ENCODE peak calls at places on chromosomes 2 and 18, in five cellular contexts. L, J, A, O and Z are unnamed samples. For H3K27me3, the result is how much of the 10 kb centered on the place peaks cover.

GRCh38 chr2:231672617-231673347 is 35.5 kb upstream of the PTMA start:
- DNase-seq in L (peak), J (peak), A (peak), O (no peak), Z (no peak)

GRCh38 chr2:223976635-223977226 is 19.5 kb downstream of the MRPL44 start:
- DNase-seq in L (no peak), J (peak), A (no peak), O (no peak), Z (no peak)

GRCh38 chr18:58454406-58455061 is 174.4 kb downstream of the ALPK2 start:
- DNase-seq in L (no peak), J (peak), A (no peak), O (no peak), Z (no peak)

GRCh38 chr2:24015562-24016375 is 5.9 kb downstream of the MFSD2B start:
- DNase-seq in L (no peak), J (peak), A (no peak), O (peak), Z (no peak)

GRCh38 chr2:43269074-43269572 is 42.7 kb upstream of the ZFP36L2 start:
- DNase-seq in L (peak), J (peak), A (peak), O (peak), Z (no peak)

GRCh38 chr2:222561817-222562424 is 94.0 kb downstream of the FARSB start:
- DNase-seq in L (no peak), J (peak), A (peak), O (no peak), Z (peak)

GRCh38 chr2:41935806-41936205 is 112.0 kb upstream of the PKDCC start:
- DNase-seq in L (no peak), J (peak), A (no peak), O (no peak), Z (no peak)

GRCh38 chr2:181751266-181752030 is 71.1 kb upstream of the NEUROD1 start:
- DNase-seq in L (no peak), J (no peak), A (no peak), O (no peak), Z (no peak)

GRCh38 chr2:99597616-99598015 is 107.8 kb upstream of the REV1 start:
- DNase-seq in L (no peak), J (peak), A (no peak), O (no peak), Z (no peak)

GRCh38 chr2:218438601-218439000 is 19.7 kb downstream of the VIL1 start:
- DNase-seq in L (no peak), J (no peak), A (no peak), O (no peak), Z (no peak)

GRCh38 chr2:56372071-56372656 is 188.4 kb downstream of the CCDC85A start:
- DNase-seq in L (no peak), J (peak), A (no peak), O (no peak), Z (no peak)

GRCh38 chr2:20326163-20326780 is 24.4 kb downstream of the PUM2 start:
- DNase-seq in L (no peak), J (peak), A (peak), O (no peak), Z (peak)

GRCh38 chr2:43399515-43400245 is 173.3 kb upstream of the ZFP36L2 start:
- DNase-seq in L (no peak), J (peak), A (no peak), O (peak), Z (no peak)

GRCh38 chr2:29916571-29916970 is 4.8 kb downstream of the ALK start:
- DNase-seq in L (no peak), J (no peak), A (no peak), O (no peak), Z (no peak)

GRCh38 chr2:118032169-118033013 is 18.5 kb upstream of the CCDC93 start:
- DNase-seq in L (no peak), J (peak), A (peak), O (no peak), Z (peak)

GRCh38 chr18:30763913-30764350 is 278.6 kb downstream of the DSC3 start:
- DNase-seq in L (no peak), J (no peak), A (no peak), O (no peak), Z (no peak)

GRCh38 chr2:53787255-53787910 is 539 bp downstream of the ERLEC1 start:
- DNase-seq in L (no peak), J (peak), A (no peak), O (no peak), Z (no peak)

GRCh38 chr2:168639501-168639900 is 162.9 kb upstream of the NOSTRIN start:
- DNase-seq in L (no peak), J (peak), A (peak), O (peak), Z (peak)

GRCh38 chr2:134232868-134233732 is 20.8 kb upstream of the MGAT5 start:
- DNase-seq in L (no peak), J (peak), A (no peak), O (no peak), Z (no peak)

GRCh38 chr2:42368817-42369550 is 8.0 kb upstream of the COX7A2L start:
- DNase-seq in L (no peak), J (no peak), A (peak), O (no peak), Z (peak)

GRCh38 chr2:222568866-222569265 is 87.0 kb downstream of the FARSB start:
- DNase-seq in L (no peak), J (peak), A (no peak), O (no peak), Z (peak)

GRCh38 chr18:657998-658946 is 819 bp downstream of the TYMS start:
- DNase-seq in L (peak), J (peak), A (peak), O (peak), Z (peak)

GRCh38 chr2:134391751-134392160 is 137.9 kb downstream of the MGAT5 start:
- DNase-seq in L (no peak), J (peak), A (peak), O (no peak), Z (no peak)

GRCh38 chr2:46145017-46145416 is 152.2 kb upstream of the EPAS1 start:
- DNase-seq in L (no peak), J (no peak), A (no peak), O (no peak), Z (no peak)

GRCh38 chr2:65382776-65383357 is 49.5 kb downstream of the SPRED2 start:
- DNase-seq in L (peak), J (peak), A (peak), O (peak), Z (peak)

GRCh38 chr2:122112633-122113032 is 357.2 kb downstream of the TSN start:
- DNase-seq in L (no peak), J (no peak), A (no peak), O (no peak), Z (no peak)

GRCh38 chr2:224793961-224794360 is 77.8 kb upstream of the CCDC195 start:
- DNase-seq in L (no peak), J (peak), A (no peak), O (peak), Z (no peak)

GRCh38 chr18:24544141-24544498 is 83.7 kb downstream of the HRH4 start:
- DNase-seq in L (no peak), J (no peak), A (no peak), O (no peak), Z (no peak)

GRCh38 chr2:98538280-98539041 is 69.9 kb downstream of the COA5 start:
- DNase-seq in L (no peak), J (peak), A (no peak), O (no peak), Z (no peak)

GRCh38 chr2:72289283-72289682 is 141.6 kb upstream of the CYP26B1 start:
- DNase-seq in L (no peak), J (peak), A (no peak), O (no peak), Z (no peak)

GRCh38 chr2:231670892-231671616 is 37.3 kb upstream of the PTMA start:
- DNase-seq in L (no peak), J (no peak), A (peak), O (no peak), Z (no peak)

GRCh38 chr18:38940863-38941531 is 1375.4 kb upstream of the CELF4 start:
- DNase-seq in L (no peak), J (peak), A (no peak), O (no peak), Z (no peak)

GRCh38 chr18:78978336-78979057 is 1.1 kb upstream of the SALL3 start:
- DNase-seq in L (no peak), J (peak), A (no peak), O (no peak), Z (no peak)

GRCh38 chr2:237441605-237442004 is 27.6 kb upstream of the COL6A3 start:
- DNase-seq in L (no peak), J (peak), A (no peak), O (no peak), Z (no peak)

GRCh38 chr2:112199188-112199587 is 55.7 kb downstream of the ZC3H8 start:
- DNase-seq in L (no peak), J (no peak), A (no peak), O (no peak), Z (no peak)

GRCh38 chr2:112201706-112202430 is 53.0 kb downstream of the ZC3H8 start:
- DNase-seq in L (no peak), J (no peak), A (no peak), O (no peak), Z (no peak)

GRCh38 chr2:112198780-112199179 is 56.1 kb downstream of the ZC3H8 start:
- DNase-seq in L (no peak), J (no peak), A (no peak), O (peak), Z (no peak)

GRCh38 chr2:112204411-112204810 is 50.4 kb downstream of the ZC3H8 start:
- DNase-seq in L (no peak), J (peak), A (no peak), O (no peak), Z (no peak)
- H3K27me3 ChIP-seq in L (under half), J (under half), A (under half), O (under half), Z (under half)

GRCh38 chr2:219998714-219999227 is 371.3 kb downstream of the SLC4A3 start:
- DNase-seq in L (no peak), J (no peak), A (no peak), O (no peak), Z (no peak)
- TF ChIP-seq CTCF in L (no peak), J (no peak), A (no peak), O (peak), Z (no peak)

GRCh38 chr18:9380101-9380500 is 45.5 kb downstream of the TWSG1 start:
- DNase-seq in L (no peak), J (peak), A (no peak), O (peak), Z (no peak)

GRCh38 chr18:9380571-9381390 is 46.2 kb downstream of the TWSG1 start:
- DNase-seq in L (no peak), J (peak), A (no peak), O (peak), Z (no peak)

GRCh38 chr18:9379118-9379517 is 44.5 kb downstream of the TWSG1 start:
- DNase-seq in L (no peak), J (no peak), A (no peak), O (no peak), Z (no peak)
- H3K27me3 ChIP-seq in L (under half), J (under half), A (under half), O (under half), Z (under half)

GRCh38 chr2:74546004-74546403 is 7.7 kb downstream of the LOXL3 start:
- DNase-seq in L (no peak), J (no peak), A (no peak), O (no peak), Z (no peak)

GRCh38 chr2:74542978-74543377 is 10.8 kb downstream of the LOXL3 start:
- DNase-seq in L (no peak), J (no peak), A (no peak), O (no peak), Z (no peak)

GRCh38 chr2:74548285-74548918 is 5.3 kb downstream of the LOXL3 start:
- DNase-seq in L (no peak), J (no peak), A (no peak), O (no peak), Z (no peak)

GRCh38 chr2:74540291-74540690 is 10.6 kb downstream of the HTRA2 start:
- DNase-seq in L (no peak), J (no peak), A (no peak), O (no peak), Z (no peak)

DNA sequence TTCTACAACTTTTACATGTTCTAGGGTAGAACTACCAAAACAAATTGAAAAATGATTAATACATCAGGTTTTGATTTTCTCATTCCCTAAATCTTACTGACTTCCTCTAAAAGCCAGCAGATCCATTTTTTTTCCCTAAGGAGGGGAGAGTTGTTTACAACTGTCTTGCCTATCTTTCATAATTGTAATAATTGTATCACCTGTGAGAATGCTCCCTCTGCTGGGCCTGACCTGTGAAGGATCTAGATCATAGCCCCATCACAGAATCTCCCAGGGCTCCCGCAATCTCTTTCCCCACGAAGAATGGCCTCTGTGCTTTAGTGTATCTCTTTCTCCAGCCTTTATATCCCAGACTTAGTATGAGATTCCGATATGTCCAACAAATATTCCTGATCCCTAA is 9.1 kb downstream of the LOXL3 start:
- DNase-seq in L (no peak), J (no peak), A (no peak), O (no peak), Z (no peak)
- TF ChIP-seq CTCF in L (no peak), J (no peak), A (no peak), O (peak), Z (no peak)

GRCh38 chr2:15939854-15940660 is at the start of gene MYCN:
- DNase-seq in L (no peak), J (no peak), A (peak), O (no peak), Z (peak)
- H3K27me3 ChIP-seq in L (under half), J (under half), A (under half), O (under half), Z (under half)

DNA sequence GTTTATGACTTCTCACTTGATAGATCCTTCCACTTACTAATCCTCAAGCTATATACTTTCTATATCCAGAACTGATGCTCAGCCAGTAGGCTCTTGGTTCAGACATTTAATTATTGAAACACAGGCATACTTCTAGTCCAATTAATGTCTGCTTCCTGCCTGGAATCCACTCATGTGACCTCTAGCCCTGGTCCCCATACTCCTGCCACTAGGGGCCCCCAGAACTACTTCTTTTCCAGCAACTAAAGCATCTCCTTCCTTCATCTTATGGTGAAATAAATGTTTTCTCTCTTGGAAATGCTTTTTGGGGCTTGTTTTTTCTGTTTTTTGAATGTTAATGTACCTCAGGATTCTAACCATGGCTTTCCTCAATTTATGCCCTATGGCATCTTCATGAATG is 527.6 kb downstream of the SATB2 start:
- DNase-seq in L (no peak), J (no peak), A (no peak), O (no peak), Z (no peak)
- TF ChIP-seq CTCF in L (no peak), J (peak), A (no peak), O (peak), Z (no peak)

DNA sequence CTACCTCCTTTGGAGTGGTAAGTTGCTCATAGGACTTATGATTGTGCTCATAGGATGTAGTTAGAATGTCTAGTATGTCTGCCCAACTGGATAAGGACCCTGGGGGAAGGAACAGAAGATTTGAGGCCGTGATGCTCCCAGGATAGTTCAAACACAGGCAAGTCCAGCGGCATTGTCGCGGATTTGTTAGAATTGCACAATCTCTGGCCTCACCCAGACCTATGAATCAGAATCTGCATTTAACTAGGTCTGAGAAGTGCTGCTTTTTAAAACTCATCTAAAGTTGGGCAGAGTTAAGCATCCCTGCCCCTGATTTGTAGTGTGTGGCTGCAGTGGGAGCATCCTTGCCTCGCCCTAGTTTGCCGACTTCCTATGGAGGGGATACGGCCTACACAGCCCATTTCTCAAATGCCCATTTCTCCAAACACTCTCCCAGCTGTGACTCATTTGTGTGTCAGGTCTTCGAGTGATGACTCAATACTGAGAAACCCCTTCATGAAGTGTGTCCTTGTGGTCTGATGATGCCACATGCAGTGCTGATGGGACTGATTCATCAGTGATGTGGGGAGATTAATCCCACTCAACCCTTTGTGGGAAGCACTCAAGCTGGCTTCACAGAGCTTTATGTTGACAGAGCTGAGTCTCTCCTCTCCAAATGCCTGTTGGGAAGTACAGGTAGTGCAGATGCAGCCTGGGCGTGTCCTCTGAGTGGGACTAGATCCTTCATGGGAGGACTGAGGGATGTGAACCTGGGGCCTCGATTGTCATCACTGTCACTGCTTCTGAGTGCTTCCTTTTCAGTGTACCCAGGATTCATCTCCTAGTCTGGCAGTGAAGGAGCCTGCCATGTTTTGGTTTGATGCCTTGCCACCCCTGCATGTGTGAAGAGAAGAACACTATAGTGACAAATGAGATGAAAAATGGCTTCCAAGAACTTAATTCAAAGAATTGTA is 18.7 kb downstream of the SMIM21 start:
- DNase-seq in L (no peak), J (peak), A (no peak), O (peak), Z (no peak)
- H3K27me3 ChIP-seq in L (under half), J (under half), A (under half), O (under half), Z (under half)